ENCODE peak calls at places on chromosomes 2 and 18, in six cellular contexts. E is right atrium auricular region; U is PC-9; Z is CD8-positive, alpha-beta memory T cell; O is SJCRH30; N is cardiac muscle cell. V is an unnamed sample. For H3K9me3, the result is how much of the 10 kb centered on the place peaks cover.

GRCh38 chr2:183996825-183997823 is 601.2 kb upstream of the ZNF804A start:
- DNase-seq in E (no peak), U (no peak), Z (no peak), O (peak), N (peak), V (peak)

GRCh38 chr2:127932199-127932877 is 46.6 kb upstream of the AMMECR1L start:
- DNase-seq in E (no peak), U (peak), Z (no peak), O (no peak), N (no peak), V (no peak)

GRCh38 chr2:38656866-38657265 is 9.0 kb upstream of the GALM start:
- DNase-seq in E (no peak), U (no peak), Z (no peak), O (no peak), N (no peak), V (no peak)

GRCh38 chr2:110206056-110206455 is 1.2 kb upstream of the NPHP1 start:
- DNase-seq in E (no peak), U (no peak), Z (no peak), O (no peak), N (no peak), V (no peak)

GRCh38 chr2:1055014-1055595 is 104.5 kb downstream of the SNTG2 start:
- DNase-seq in E (no peak), U (no peak), Z (no peak), O (no peak), N (no peak), V (peak)

GRCh38 chr2:195017890-195018289 is 639.1 kb upstream of the SLC39A10 start:
- DNase-seq in E (no peak), U (no peak), Z (no peak), O (no peak), N (no peak), V (no peak)

GRCh38 chr18:5237083-5237722 is 40.1 kb upstream of the AKAIN1 start:
- DNase-seq in E (peak), U (no peak), Z (peak), O (no peak), N (no peak), V (no peak)

GRCh38 chr2:96869824-96870630 is at the start of gene SEMA4C:
- DNase-seq in E (no peak), U (peak), Z (peak), O (peak), N (peak), V (peak)

GRCh38 chr18:41197967-41198366 is 757.1 kb upstream of the PIK3C3 start:
- DNase-seq in E (no peak), U (no peak), Z (no peak), O (no peak), N (no peak), V (no peak)

GRCh38 chr2:157190151-157190550 is 67.4 kb upstream of the GALNT5 start:
- DNase-seq in E (no peak), U (no peak), Z (no peak), O (no peak), N (no peak), V (no peak)

GRCh38 chr2:20595439-20596192 is 55.3 kb downstream of the HS1BP3 start:
- DNase-seq in E (peak), U (peak), Z (peak), O (peak), N (no peak), V (peak)

GRCh38 chr2:141392517-141393213 is 738.2 kb downstream of the LRP1B start:
- DNase-seq in E (no peak), U (no peak), Z (no peak), O (peak), N (no peak), V (no peak)

GRCh38 chr2:28577796-28578680 is 82.2 kb downstream of the PLB1 start:
- DNase-seq in E (no peak), U (no peak), Z (no peak), O (no peak), N (no peak), V (no peak)

GRCh38 chr2:29290293-29291052 is 175.3 kb downstream of the CLIP4 start:
- DNase-seq in E (no peak), U (no peak), Z (no peak), O (no peak), N (no peak), V (peak)

GRCh38 chr18:41436772-41437171 is 518.3 kb upstream of the PIK3C3 start:
- DNase-seq in E (no peak), U (no peak), Z (no peak), O (no peak), N (no peak), V (no peak)

GRCh38 chr2:145715601-145716000 is 1195.7 kb upstream of the ZEB2 start:
- DNase-seq in E (no peak), U (no peak), Z (no peak), O (no peak), N (no peak), V (no peak)

GRCh38 chr18:66754335-66754734 is 150.4 kb upstream of the CDH19 start:
- DNase-seq in E (no peak), U (no peak), Z (no peak), O (no peak), N (no peak), V (no peak)

GRCh38 chr2:98607741-98608117 is 583 bp downstream of the COA5 start:
- DNase-seq in E (no peak), U (no peak), Z (no peak), O (no peak), N (no peak), V (no peak)

GRCh38 chr2:207086136-207086535 is 79.6 kb downstream of the KLF7 start:
- DNase-seq in E (no peak), U (no peak), Z (no peak), O (no peak), N (peak), V (no peak)

GRCh38 chr2:9654429-9655100 is 23.8 kb upstream of the YWHAQ start:
- DNase-seq in E (no peak), U (no peak), Z (no peak), O (no peak), N (no peak), V (peak)

GRCh38 chr2:240795916-240796510 is 24.0 kb downstream of the KIF1A start:
- DNase-seq in E (no peak), U (no peak), Z (peak), O (no peak), N (no peak), V (no peak)

GRCh38 chr18:12460874-12461273 is 53.1 kb downstream of the PRELID3A start:
- DNase-seq in E (no peak), U (no peak), Z (no peak), O (no peak), N (peak), V (no peak)

GRCh38 chr2:178419123-178419522 is 31.9 kb downstream of the PRKRA start:
- DNase-seq in E (no peak), U (no peak), Z (no peak), O (no peak), N (no peak), V (no peak)

GRCh38 chr2:85852979-85853498 is 35.8 kb downstream of the ST3GAL5 start:
- DNase-seq in E (peak), U (no peak), Z (peak), O (no peak), N (no peak), V (no peak)

GRCh38 chr2:65142515-65142914 is 12.6 kb upstream of the RAB1A start:
- DNase-seq in E (no peak), U (no peak), Z (no peak), O (no peak), N (no peak), V (no peak)

GRCh38 chr2:58427572-58428285 is 186.6 kb upstream of the FANCL start:
- DNase-seq in E (no peak), U (peak), Z (peak), O (peak), N (peak), V (peak)

GRCh38 chr2:60560734-60561649 is 7.5 kb upstream of the BCL11A start:
- DNase-seq in E (no peak), U (no peak), Z (no peak), O (peak), N (peak), V (no peak)

GRCh38 chr2:119421731-119422130 is 9.9 kb upstream of the TMEM37 start:
- DNase-seq in E (no peak), U (no peak), Z (no peak), O (no peak), N (no peak), V (no peak)

GRCh38 chr2:54207666-54208195 is 48.3 kb downstream of the TSPYL6 start:
- DNase-seq in E (no peak), U (no peak), Z (no peak), O (peak), N (no peak), V (no peak)

GRCh38 chr18:23369231-23369630 is 83.9 kb upstream of the RIOK3 start:
- DNase-seq in E (no peak), U (no peak), Z (no peak), O (no peak), N (no peak), V (no peak)

GRCh38 chr18:23822590-23823385 is 133.5 kb downstream of the LAMA3 start:
- DNase-seq in E (no peak), U (peak), Z (no peak), O (no peak), N (no peak), V (peak)

GRCh38 chr2:239584986-239585385 is 184.2 kb upstream of the HDAC4 start:
- DNase-seq in E (no peak), U (no peak), Z (peak), O (no peak), N (no peak), V (no peak)

GRCh38 chr2:149143734-149144133 is 105.2 kb downstream of the LYPD6B start:
- DNase-seq in E (no peak), U (no peak), Z (no peak), O (peak), N (no peak), V (no peak)

GRCh38 chr2:237306083-237306786 is 107.7 kb downstream of the COL6A3 start:
- DNase-seq in E (no peak), U (no peak), Z (no peak), O (no peak), N (no peak), V (no peak)

GRCh38 chr2:23273786-23274185 is 111.2 kb upstream of the KLHL29 start:
- DNase-seq in E (no peak), U (no peak), Z (no peak), O (peak), N (no peak), V (no peak)

GRCh38 chr18:78975699-78976098 is 3.9 kb upstream of the SALL3 start:
- DNase-seq in E (no peak), U (no peak), Z (no peak), O (no peak), N (no peak), V (no peak)
- H3K9me3 ChIP-seq in E (under half), U (under half), Z (under half), O (under half), N (under half), V (under half)

GRCh38 chr2:63632382-63632781 is 43.6 kb downstream of the MDH1 start:
- DNase-seq in E (no peak), U (no peak), Z (no peak), O (no peak), N (no peak), V (no peak)

GRCh38 chr2:63627866-63628265 is 39.1 kb downstream of the MDH1 start:
- DNase-seq in E (no peak), U (no peak), Z (no peak), O (no peak), N (no peak), V (no peak)

GRCh38 chr2:63628543-63628942 is 39.8 kb downstream of the MDH1 start:
- DNase-seq in E (no peak), U (no peak), Z (no peak), O (peak), N (no peak), V (no peak)

DNA sequence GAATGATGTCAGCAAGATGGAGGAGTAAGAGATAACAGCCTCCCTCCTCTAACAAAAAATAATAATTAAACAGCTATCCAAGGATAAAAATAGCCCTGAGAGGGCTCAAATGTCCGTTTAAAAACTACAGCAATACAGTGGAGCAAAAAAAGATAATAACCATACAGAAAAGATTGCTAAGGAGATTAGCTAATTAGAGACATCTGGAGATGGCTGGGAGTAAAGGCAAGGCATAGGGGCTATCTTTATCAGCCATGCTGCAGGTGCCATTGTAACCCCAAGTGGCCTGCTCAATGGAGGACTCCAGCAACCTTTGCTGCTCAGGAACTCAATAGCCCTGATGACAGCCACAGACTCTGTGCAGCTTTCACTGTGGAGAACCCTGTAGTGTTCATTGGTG is 42.7 kb downstream of the MDH1 start:
- DNase-seq in E (no peak), U (no peak), Z (no peak), O (peak), N (no peak), V (no peak)
- H3K9me3 ChIP-seq in E (under half), U (under half), Z (under half), O (under half), N (under half), V (under half)

GRCh38 chr2:150256746-150257145 is 230.7 kb downstream of the RND3 start:
- DNase-seq in E (no peak), U (no peak), Z (no peak), O (no peak), N (no peak), V (no peak)
- H3K9me3 ChIP-seq in E (under half), U (under half), Z (under half), O (under half), N (under half), V (under half)

GRCh38 chr2:182581196-182581935 is 134.7 kb upstream of the DNAJC10 start:
- DNase-seq in E (no peak), U (no peak), Z (no peak), O (peak), N (no peak), V (no peak)

GRCh38 chr2:182587831-182588230 is 128.2 kb upstream of the DNAJC10 start:
- DNase-seq in E (no peak), U (no peak), Z (no peak), O (no peak), N (no peak), V (no peak)

GRCh38 chr2:182585430-182585829 is 130.6 kb upstream of the DNAJC10 start:
- DNase-seq in E (no peak), U (no peak), Z (no peak), O (no peak), N (no peak), V (no peak)

GRCh38 chr2:182586426-182586825 is 129.6 kb upstream of the DNAJC10 start:
- DNase-seq in E (no peak), U (no peak), Z (no peak), O (no peak), N (no peak), V (no peak)

DNA sequence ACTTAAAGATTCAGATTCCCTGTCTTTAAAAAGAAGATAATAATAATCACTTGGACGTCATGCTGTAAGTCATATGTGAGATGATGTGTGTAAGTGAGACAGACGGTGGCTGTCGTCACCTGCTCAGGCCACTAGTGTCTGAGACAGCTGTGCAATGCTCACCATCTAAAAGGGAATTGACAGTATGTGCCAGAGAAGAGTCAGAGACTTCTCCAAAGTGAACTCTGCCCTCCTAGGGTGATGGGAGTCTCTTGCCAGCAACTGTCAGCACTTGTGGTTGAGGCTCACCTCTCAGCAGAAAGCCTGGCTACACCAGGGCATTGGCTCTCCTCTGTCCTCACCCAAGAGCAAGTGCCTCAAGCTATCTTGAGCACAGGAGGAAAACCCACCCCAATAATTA is 131.6 kb upstream of the DNAJC10 start:
- DNase-seq in E (no peak), U (no peak), Z (no peak), O (peak), N (peak), V (no peak)
- H3K9me3 ChIP-seq in E (under half), U (under half), Z (under half), O (under half), N (under half), V (under half)

DNA sequence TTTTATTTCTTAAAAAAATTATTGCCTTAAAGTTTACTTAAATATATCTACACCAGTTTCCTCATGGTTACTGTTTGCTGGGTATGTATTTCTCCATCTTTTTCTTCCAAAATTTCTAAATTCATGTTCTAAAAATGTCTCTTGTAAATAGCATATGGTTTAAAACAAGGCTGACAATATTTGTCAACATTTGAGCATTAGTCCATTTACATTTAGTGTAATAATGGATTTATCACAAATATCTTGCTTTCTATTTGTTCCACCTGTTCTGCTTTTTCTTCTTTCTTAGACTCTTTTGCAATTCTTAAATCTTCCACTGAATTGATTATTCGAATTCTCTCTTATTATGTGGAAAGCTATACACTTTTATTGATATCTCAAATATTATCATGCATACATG is 87.7 kb upstream of the SMAD7 start:
- DNase-seq in E (no peak), U (no peak), Z (no peak), O (no peak), N (no peak), V (no peak)
- H3K9me3 ChIP-seq in E (under half), U (under half), Z (under half), O (under half), N (under half), V (under half)

V was measured in endodermal cell.